ENCODE peak calls at places on chromosomes 11 and 22, in ten cellular contexts. J, L, M, D, C, I, X, E, H and W are unnamed samples.

GRCh38 chr22:21457023-21457787 is 10.0 kb upstream of the TMEM191C start:
- DNase-seq in J (no peak), L (no peak), M (no peak), D (no peak), C (no peak), I (no peak), X (no peak), E (no peak), H (no peak), W (no peak)

GRCh38 chr11:87432006-87432405 is 394.3 kb downstream of the TMEM135 start:
- DNase-seq in J (no peak), L (peak), M (no peak), D (no peak), C (no peak), I (no peak), X (no peak), E (no peak), H (no peak), W (no peak)

GRCh38 chr11:128904872-128905344 is 13.8 kb downstream of the KCNJ5 start:
- DNase-seq in J (peak), L (no peak), M (no peak), D (no peak), C (peak), I (no peak), X (peak), E (peak), H (no peak), W (peak)

GRCh38 chr11:12420706-12421105 is 43.3 kb downstream of the PARVA start:
- DNase-seq in J (no peak), L (no peak), M (no peak), D (no peak), C (no peak), I (no peak), X (no peak), E (no peak), H (no peak), W (no peak)

GRCh38 chr22:44360686-44361381 is 48.1 kb upstream of the SHISAL1 start:
- DNase-seq in J (no peak), L (no peak), M (no peak), D (no peak), C (peak), I (no peak), X (peak), E (no peak), H (no peak), W (peak)

GRCh38 chr11:69862331-69862761 is 43.1 kb upstream of the FGF3 start:
- DNase-seq in J (no peak), L (no peak), M (no peak), D (no peak), C (no peak), I (no peak), X (no peak), E (no peak), H (no peak), W (no peak)

GRCh38 chr11:48017105-48017874 is 36.9 kb downstream of the PTPRJ start:
- DNase-seq in J (no peak), L (no peak), M (peak), D (peak), C (no peak), I (peak), X (no peak), E (no peak), H (no peak), W (no peak)

GRCh38 chr11:48154162-48154561 is 62.4 kb upstream of the OR4B1 start:
- DNase-seq in J (no peak), L (no peak), M (no peak), D (no peak), C (no peak), I (no peak), X (no peak), E (no peak), H (no peak), W (no peak)

GRCh38 chr11:22491826-22492225 is 133.8 kb downstream of the FANCF start:
- DNase-seq in J (no peak), L (no peak), M (no peak), D (no peak), C (peak), I (no peak), X (no peak), E (no peak), H (no peak), W (no peak)

GRCh38 chr22:17217179-17217578 is 2.1 kb downstream of the ADA2 start:
- DNase-seq in J (no peak), L (no peak), M (peak), D (no peak), C (peak), I (no peak), X (no peak), E (no peak), H (no peak), W (no peak)

GRCh38 chr22:24965822-24966626 is 13.5 kb downstream of the KIAA1671 start:
- DNase-seq in J (no peak), L (no peak), M (no peak), D (no peak), C (no peak), I (no peak), X (peak), E (no peak), H (no peak), W (no peak)

GRCh38 chr11:110522456-110522855 is 92.7 kb downstream of the FDX1 start:
- DNase-seq in J (no peak), L (no peak), M (no peak), D (no peak), C (no peak), I (no peak), X (no peak), E (no peak), H (peak), W (no peak)

GRCh38 chr22:36435516-36436415 is 45.7 kb downstream of the TXN2 start:
- DNase-seq in J (no peak), L (no peak), M (peak), D (peak), C (peak), I (peak), X (no peak), E (no peak), H (peak), W (no peak)

GRCh38 chr11:86126862-86127261 is 58.0 kb upstream of the PICALM start:
- DNase-seq in J (no peak), L (no peak), M (no peak), D (no peak), C (no peak), I (no peak), X (no peak), E (no peak), H (no peak), W (no peak)

GRCh38 chr11:68099474-68100405 is 21.4 kb downstream of the CHKA start:
- DNase-seq in J (no peak), L (no peak), M (no peak), D (peak), C (peak), I (peak), X (no peak), E (no peak), H (no peak), W (peak)

GRCh38 chr11:105144887-105145286 is 5.3 kb upstream of the CARD18 start:
- DNase-seq in J (no peak), L (no peak), M (no peak), D (no peak), C (no peak), I (no peak), X (no peak), E (peak), H (no peak), W (no peak)

GRCh38 chr22:23233746-23234408 is 53.6 kb downstream of the BCR start:
- DNase-seq in J (no peak), L (peak), M (no peak), D (peak), C (no peak), I (peak), X (peak), E (no peak), H (peak), W (no peak)

GRCh38 chr11:43989162-43989961 is 46.9 kb downstream of the C11orf96 start:
- DNase-seq in J (no peak), L (peak), M (no peak), D (no peak), C (peak), I (no peak), X (peak), E (peak), H (peak), W (peak)

GRCh38 chr11:45649544-45650165 is 15.8 kb downstream of the CHST1 start:
- DNase-seq in J (no peak), L (no peak), M (no peak), D (no peak), C (no peak), I (no peak), X (no peak), E (no peak), H (no peak), W (no peak)

GRCh38 chr11:69089258-69089657 is 40.5 kb downstream of the TPCN2 start:
- DNase-seq in J (no peak), L (no peak), M (no peak), D (no peak), C (no peak), I (no peak), X (peak), E (peak), H (peak), W (peak)

GRCh38 chr11:75161506-75161905 is 10.6 kb downstream of the SLCO2B1 start:
- DNase-seq in J (no peak), L (no peak), M (no peak), D (no peak), C (no peak), I (no peak), X (no peak), E (no peak), H (no peak), W (no peak)

GRCh38 chr11:119055901-119056300 is 1.1 kb downstream of the HYOU1 start:
- DNase-seq in J (no peak), L (no peak), M (peak), D (peak), C (peak), I (no peak), X (no peak), E (peak), H (peak), W (no peak)

GRCh38 chr11:118615282-118615979 is 8.0 kb downstream of the PHLDB1 start:
- DNase-seq in J (no peak), L (no peak), M (no peak), D (no peak), C (peak), I (no peak), X (no peak), E (no peak), H (no peak), W (no peak)

GRCh38 chr11:76329084-76329648 is 51.8 kb downstream of the THAP12 start:
- DNase-seq in J (no peak), L (no peak), M (no peak), D (no peak), C (peak), I (no peak), X (no peak), E (peak), H (no peak), W (no peak)

GRCh38 chr22:40183029-40183581 is 5.4 kb downstream of the TNRC6B start:
- DNase-seq in J (no peak), L (no peak), M (no peak), D (no peak), C (no peak), I (no peak), X (no peak), E (peak), H (peak), W (no peak)